ENCODE peak calls at places on chromosomes 1 and 21, in four cellular contexts. R is HEK293T, B is K562, P is HepG2. F is an unnamed sample.

GRCh38 chr1:81420760-81421159 is 380.0 kb upstream of the ADGRL2 start:
- DNase-seq in R (no peak), B (no peak), P (no peak), F (no peak)

GRCh38 chr21:31173881-31174555 is 135.7 kb upstream of the KRTAP19-8 start:
- DNase-seq in R (peak), B (peak), P (no peak), F (no peak)

GRCh38 chr1:16153999-16154673 is 1.7 kb downstream of the EPHA2 start:
- DNase-seq in R (no peak), B (no peak), P (no peak), F (no peak)

GRCh38 chr1:214857716-214858115 is 224.8 kb upstream of the KCNK2 start:
- DNase-seq in R (no peak), B (no peak), P (no peak), F (no peak)

GRCh38 chr1:156486421-156487344 is 13.9 kb downstream of the MEF2D start:
- DNase-seq in R (no peak), B (peak), P (no peak), F (no peak)

GRCh38 chr1:3312310-3312734 is 142.1 kb upstream of the ARHGEF16 start:
- DNase-seq in R (no peak), B (no peak), P (no peak), F (no peak)

GRCh38 chr1:215776336-215776735 is 209.2 kb downstream of the KCTD3 start:
- DNase-seq in R (no peak), B (no peak), P (no peak), F (no peak)

GRCh38 chr1:82343381-82343780 is 542.6 kb downstream of the ADGRL2 start:
- DNase-seq in R (no peak), B (no peak), P (no peak), F (no peak)

GRCh38 chr1:82931051-82931450 is 1067.9 kb downstream of the TTLL7 start:
- DNase-seq in R (no peak), B (no peak), P (no peak), F (no peak)

GRCh38 chr1:31297273-31298247 is 728 bp downstream of the ZCCHC17 start:
- DNase-seq in R (peak), B (peak), P (peak), F (no peak)

GRCh38 chr21:35212393-35213127 is 163.5 kb upstream of the RUNX1 start:
- DNase-seq in R (no peak), B (no peak), P (no peak), F (no peak)

GRCh38 chr1:36871146-36871971 is 163.0 kb downstream of the GRIK3 start:
- DNase-seq in R (no peak), B (no peak), P (no peak), F (no peak)

GRCh38 chr21:28608646-28609045 is 384.0 kb downstream of the LTN1 start:
- DNase-seq in R (no peak), B (no peak), P (no peak), F (no peak)

GRCh38 chr1:147492207-147492606 is 49.1 kb upstream of the BCL9 start:
- DNase-seq in R (no peak), B (no peak), P (no peak), F (no peak)

GRCh38 chr1:164559342-164560070 is 522 bp downstream of the PBX1 start:
- DNase-seq in R (no peak), B (no peak), P (peak), F (no peak)

GRCh38 chr1:93817819-93818569 is 61.0 kb downstream of the DNTTIP2 start:
- DNase-seq in R (no peak), B (no peak), P (no peak), F (no peak)

GRCh38 chr1:230273141-230273710 is 152.9 kb downstream of the PGBD5 start:
- DNase-seq in R (no peak), B (no peak), P (no peak), F (no peak)

GRCh38 chr1:174764186-174764585 is 235.6 kb upstream of the CACYBP start:
- DNase-seq in R (no peak), B (no peak), P (no peak), F (no peak)

GRCh38 chr1:64969305-64970066 is 3.1 kb upstream of the JAK1 start:
- DNase-seq in R (no peak), B (no peak), P (peak), F (no peak)

GRCh38 chr1:32487182-32487581 is 22.3 kb downstream of the ZBTB8B start:
- DNase-seq in R (no peak), B (no peak), P (no peak), F (no peak)

GRCh38 chr1:173429517-173430477 is 47.3 kb upstream of the PRDX6 start:
- DNase-seq in R (no peak), B (peak), P (peak), F (no peak)

GRCh38 chr21:31248598-31248997 is 95.5 kb downstream of the TIAM1 start:
- DNase-seq in R (no peak), B (no peak), P (no peak), F (no peak)

GRCh38 chr1:153793261-153793972 is 18.2 kb downstream of the SLC27A3 start:
- DNase-seq in R (no peak), B (no peak), P (no peak), F (no peak)

GRCh38 chr1:183609313-183609712 is 19.1 kb upstream of the NCF2 start:
- DNase-seq in R (no peak), B (no peak), P (peak), F (no peak)

GRCh38 chr1:237232501-237232900 is 190.5 kb downstream of the RYR2 start:
- DNase-seq in R (no peak), B (no peak), P (no peak), F (no peak)

GRCh38 chr1:21869620-21870121 is 57.6 kb downstream of the LDLRAD2 start:
- DNase-seq in R (no peak), B (no peak), P (peak), F (no peak)

DNA sequence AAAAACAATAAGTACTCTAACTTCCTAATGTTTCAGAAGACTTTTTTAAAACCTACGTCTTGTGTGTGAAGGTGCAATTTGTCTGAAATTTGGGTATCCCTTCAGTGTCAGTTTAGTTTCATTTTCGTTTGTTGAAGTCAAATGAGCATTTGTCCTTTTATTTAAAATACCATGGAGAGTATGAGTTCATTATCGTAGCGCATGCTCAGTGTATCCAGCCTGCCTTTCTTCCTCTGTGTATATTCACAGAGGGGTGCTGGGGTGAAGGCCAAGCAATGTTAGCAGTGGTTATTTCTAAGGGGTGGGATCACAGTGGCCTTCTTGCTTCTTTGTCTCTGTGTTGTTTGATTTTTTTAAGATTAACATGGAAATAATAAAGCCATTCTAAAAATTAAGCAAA is 43.2 kb downstream of the CNN3 start:
- DNase-seq in R (no peak), B (no peak), P (peak), F (no peak)
- TF ChIP-seq FOXK2 in R (no peak), B (no peak), P (no peak), F (no peak)

DNA sequence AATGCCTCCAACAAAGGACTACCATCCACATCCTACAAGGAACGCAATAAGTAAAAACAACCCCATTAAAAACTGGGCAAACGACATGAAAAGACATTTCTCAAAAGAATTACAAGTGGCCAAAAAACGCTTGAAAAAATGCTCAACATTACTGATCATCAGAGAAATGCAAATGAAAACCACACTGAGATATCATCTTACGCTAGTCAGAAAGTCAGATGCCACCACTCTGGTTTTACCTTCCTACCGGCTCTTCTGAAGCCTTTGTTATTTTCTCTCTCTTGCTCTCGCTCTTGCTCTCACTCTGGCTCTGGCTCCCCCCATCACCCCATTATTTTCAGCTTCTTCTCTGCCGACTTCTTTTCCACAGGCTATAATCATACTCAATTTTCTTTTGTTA is 38.8 kb downstream of the VPS45 start:
- DNase-seq in R (no peak), B (no peak), P (no peak), F (no peak)
- TF ChIP-seq FOXK2 in R (no peak), B (no peak), P (no peak), F (no peak)

GRCh38 chr1:79976287-79976686 is 969.8 kb upstream of the ADGRL4 start:
- DNase-seq in R (no peak), B (no peak), P (no peak), F (no peak)

GRCh38 chr1:79981483-79981882 is 975.0 kb upstream of the ADGRL4 start:
- DNase-seq in R (no peak), B (no peak), P (no peak), F (no peak)

DNA sequence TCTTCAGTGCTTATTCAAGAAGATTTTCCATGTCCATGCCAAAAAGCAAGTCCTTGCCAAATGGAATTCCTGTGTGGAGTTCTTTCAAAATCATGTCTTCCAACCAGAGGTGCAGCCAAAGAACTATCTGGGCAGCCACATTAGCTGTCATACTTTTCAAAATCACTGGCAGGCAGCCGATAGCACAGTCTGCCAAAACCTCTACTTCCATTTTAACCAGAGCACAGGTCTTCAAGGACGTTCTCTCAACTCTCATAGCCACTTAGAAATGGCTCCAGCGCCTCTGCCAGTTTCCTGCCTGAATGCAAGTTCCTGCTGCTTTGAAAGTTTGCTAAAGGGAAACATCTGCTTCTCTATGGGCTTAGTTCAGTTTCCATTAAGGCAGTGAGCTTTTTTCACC is 975.7 kb upstream of the ADGRL4 start:
- DNase-seq in R (no peak), B (no peak), P (no peak), F (no peak)
- TF ChIP-seq FOXK2 in R (no peak), B (no peak), P (no peak), F (no peak)

GRCh38 chr1:6638226-6638625 is 13.6 kb downstream of the THAP3 start:
- DNase-seq in R (no peak), B (no peak), P (no peak), F (no peak)
- TF ChIP-seq FOXK2 in R (no peak), B (no peak), P (no peak), F (no peak)

GRCh38 chr21:32515869-32516268 is 69.5 kb downstream of the TCP10L start:
- DNase-seq in R (no peak), B (no peak), P (no peak), F (no peak)
- TF ChIP-seq FOXK2 in R (no peak), B (no peak), P (no peak), F (no peak)

DNA sequence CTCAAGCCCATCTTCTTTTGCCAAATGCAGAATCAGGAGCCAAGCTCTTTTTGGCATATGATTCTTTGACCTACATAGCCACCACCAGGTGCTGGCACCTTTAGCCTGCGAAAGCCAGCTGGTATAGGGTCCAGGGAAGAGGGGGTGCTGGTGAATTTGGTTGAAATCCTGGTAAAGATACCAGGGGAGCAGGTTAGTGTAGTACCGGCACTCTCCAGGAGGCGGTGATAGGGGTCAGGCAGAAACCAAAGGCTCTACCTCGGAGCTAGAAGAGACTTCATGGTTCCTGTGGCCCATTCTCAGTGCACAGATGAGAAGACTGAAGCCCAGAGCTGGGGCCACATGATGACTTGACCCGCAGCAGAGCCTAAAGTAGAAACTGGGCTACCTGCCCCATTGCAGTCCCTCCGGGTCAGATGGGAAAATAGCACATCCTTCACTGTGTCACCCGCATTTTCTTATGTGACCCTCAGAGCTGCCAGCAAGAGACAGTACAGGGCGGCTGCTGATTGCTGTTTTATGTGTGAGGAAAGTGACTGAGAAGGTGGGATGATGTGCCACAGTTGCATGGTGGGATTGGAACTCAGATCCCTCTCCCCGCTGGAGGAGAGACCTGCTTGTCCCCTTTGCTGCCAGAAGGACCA is 36.0 kb upstream of the IL19 start:
- DNase-seq in R (peak), B (peak), P (no peak), F (no peak)
- TF ChIP-seq FOXK2 in R (no peak), B (no peak), P (no peak), F (no peak)

GRCh38 chr1:114756949-114757454 is 782 bp downstream of the CSDE1 start:
- DNase-seq in R (peak), B (no peak), P (peak), F (no peak)
- TF ChIP-seq FOXK2 in R (no peak), B (no peak), P (no peak), F (no peak)

GRCh38 chr1:19000065-19000464 is 43.6 kb upstream of the IFFO2 start:
- DNase-seq in R (no peak), B (no peak), P (peak), F (no peak)
- TF ChIP-seq FOXK2 in R (no peak), B (no peak), P (no peak), F (no peak)

GRCh38 chr1:92329356-92330129 is 30.7 kb downstream of the RPAP2 start:
- DNase-seq in R (no peak), B (no peak), P (no peak), F (no peak)

GRCh38 chr1:92327794-92328193 is 28.9 kb downstream of the RPAP2 start:
- DNase-seq in R (no peak), B (no peak), P (no peak), F (no peak)

GRCh38 chr1:92324784-92325183 is 25.9 kb downstream of the RPAP2 start:
- DNase-seq in R (no peak), B (no peak), P (no peak), F (no peak)

GRCh38 chr1:92323473-92324453 is 24.9 kb downstream of the RPAP2 start:
- DNase-seq in R (no peak), B (no peak), P (no peak), F (no peak)

DNA sequence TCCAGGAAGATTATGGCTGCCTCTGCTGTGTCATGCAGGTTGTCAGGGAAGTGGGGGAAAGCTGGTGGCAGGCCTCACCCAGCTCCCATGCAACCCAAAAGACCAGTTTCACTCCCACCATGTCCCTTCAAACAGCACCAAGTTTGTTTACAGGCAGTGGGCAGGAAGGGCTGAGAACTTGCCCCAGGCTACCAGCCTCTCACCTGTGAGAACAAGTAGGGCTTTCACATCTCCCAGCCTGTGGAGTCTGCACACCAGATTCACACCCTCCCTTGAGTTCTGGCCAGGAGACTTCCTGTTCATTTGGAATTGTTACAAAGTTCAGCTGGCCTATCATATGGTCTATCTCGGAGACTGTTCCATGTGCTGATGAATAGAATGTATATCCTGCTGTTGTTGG is 27.8 kb downstream of the RPAP2 start:
- DNase-seq in R (no peak), B (no peak), P (peak), F (no peak)
- TF ChIP-seq FOXK2 in R (no peak), B (no peak), P (no peak), F (no peak)

DNA sequence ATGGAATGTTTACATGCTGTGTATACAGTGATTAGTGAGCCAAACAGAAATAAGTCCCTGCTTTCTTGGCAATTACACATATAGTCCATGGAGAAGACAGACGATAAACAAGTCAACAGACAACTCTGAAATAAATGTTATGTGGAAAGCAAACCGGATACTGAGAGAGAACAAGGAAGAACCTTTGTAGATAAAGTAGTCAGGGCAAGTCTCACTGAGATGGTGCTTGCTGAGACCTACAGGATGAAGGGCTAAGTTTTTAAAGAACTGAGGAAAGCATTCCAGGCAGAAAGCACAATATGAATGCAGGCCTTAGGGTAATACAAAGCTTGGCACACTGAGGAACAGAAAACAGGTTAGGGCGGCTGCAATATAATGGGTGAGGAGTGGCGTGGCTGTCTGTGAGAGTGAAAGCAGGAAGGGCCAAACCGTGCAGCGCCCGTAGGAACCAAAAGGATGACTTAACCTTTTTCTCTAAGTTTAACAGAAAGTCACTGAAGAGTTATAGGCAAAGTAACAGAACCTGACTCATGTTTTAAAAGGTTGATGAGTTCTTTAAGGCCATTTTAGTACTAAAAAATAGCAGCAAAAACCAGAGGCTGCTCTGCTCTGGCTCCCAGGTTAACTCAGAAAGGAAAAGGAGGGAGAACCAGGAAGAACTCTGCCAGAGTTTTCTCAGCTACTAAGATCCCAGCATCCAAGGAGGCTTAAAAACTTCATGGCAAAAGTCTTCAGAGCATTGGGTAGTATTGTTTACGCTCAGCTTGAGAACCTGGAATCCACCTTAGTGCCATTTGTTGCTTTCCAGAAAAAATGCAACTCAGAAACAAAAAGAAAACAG is 8.7 kb upstream of the TTF2 start:
- DNase-seq in R (no peak), B (no peak), P (no peak), F (peak)
- TF ChIP-seq FOXK2 in R (no peak), B (no peak), P (no peak), F (no peak)